ENCODE peak calls at places on chromosomes 13 and 19, in four cellular contexts. P is gastrocnemius medialis, D is psoas muscle, S is hepatic stellate cell. E is an unnamed sample.

GRCh38 chr13:40927929-40928328 is 91.2 kb downstream of the ELF1 start:
- DNase-seq in P (no peak), D (no peak), S (no peak), E (no peak)

GRCh38 chr19:51501594-51502263 is at the start of gene SIGLEC12:
- DNase-seq in P (peak), D (no peak), S (no peak), E (no peak)

GRCh38 chr13:25453966-25454365 is 82.2 kb downstream of the ATP8A2 start:
- DNase-seq in P (no peak), D (no peak), S (no peak), E (no peak)

GRCh38 chr19:35775298-35776101 is at the start of gene ARHGAP33:
- DNase-seq in P (peak), D (peak), S (peak), E (peak)

GRCh38 chr13:102039264-102039663 is 362.6 kb downstream of the FGF14 start:
- DNase-seq in P (no peak), D (no peak), S (no peak), E (no peak)

GRCh38 chr19:58569943-58570670 is 3.0 kb downstream of the MZF1 start:
- DNase-seq in P (peak), D (no peak), S (no peak), E (no peak)

GRCh38 chr13:68927387-68928026 is 1180.1 kb upstream of the ATXN8OS start:
- DNase-seq in P (no peak), D (no peak), S (no peak), E (peak)

GRCh38 chr13:44404261-44405139 is 30.9 kb downstream of the SERP2 start:
- DNase-seq in P (no peak), D (no peak), S (no peak), E (no peak)

GRCh38 chr19:39996811-39997594 is at the start of gene ZNF546:
- DNase-seq in P (peak), D (peak), S (peak), E (peak)

GRCh38 chr19:56840452-56841193 is at the start of the genes PEG3 and ZIM2:
- DNase-seq in P (no peak), D (peak), S (no peak), E (no peak)

GRCh38 chr13:112182831-112183543 is 116.0 kb downstream of the SOX1 start:
- DNase-seq in P (no peak), D (no peak), S (no peak), E (no peak)

GRCh38 chr13:59566544-59566943 is 597.2 kb downstream of the DIAPH3 start:
- DNase-seq in P (no peak), D (no peak), S (no peak), E (no peak)

GRCh38 chr19:16594131-16594586 is 21.9 kb upstream of the SLC35E1 start:
- DNase-seq in P (no peak), D (no peak), S (no peak), E (no peak)

GRCh38 chr13:99313473-99313872 is 6.3 kb upstream of the GPR183 start:
- DNase-seq in P (no peak), D (peak), S (no peak), E (peak)

GRCh38 chr13:36601186-36601585 is 72.6 kb upstream of the SERTM1 start:
- DNase-seq in P (no peak), D (no peak), S (no peak), E (no peak)

GRCh38 chr13:35767256-35767981 is 290.9 kb upstream of the MAB21L1 start:
- DNase-seq in P (no peak), D (no peak), S (no peak), E (no peak)

GRCh38 chr13:113425931-113426590 is 27.2 kb downstream of the ADPRHL1 start:
- DNase-seq in P (peak), D (no peak), S (no peak), E (no peak)

GRCh38 chr13:60881507-60881906 is 484.5 kb downstream of the TDRD3 start:
- DNase-seq in P (no peak), D (no peak), S (no peak), E (no peak)

GRCh38 chr19:21901861-21902260 is 65.9 kb upstream of the ZNF43 start:
- DNase-seq in P (no peak), D (no peak), S (no peak), E (no peak)

GRCh38 chr19:4115050-4115817 is 8.7 kb downstream of the MAP2K2 start:
- DNase-seq in P (no peak), D (no peak), S (no peak), E (no peak)

GRCh38 chr13:40762849-40763248 is 8.1 kb downstream of the MRPS31 start:
- DNase-seq in P (no peak), D (no peak), S (no peak), E (no peak)

GRCh38 chr19:40442328-40443130 is 1.6 kb downstream of the SERTAD3 start:
- DNase-seq in P (no peak), D (no peak), S (no peak), E (no peak)

GRCh38 chr19:35703343-35703742 is 1.0 kb upstream of the ZBTB32 start:
- DNase-seq in P (no peak), D (no peak), S (no peak), E (no peak)

GRCh38 chr13:50357586-50358118 is 342.4 kb downstream of the KCNRG start:
- DNase-seq in P (no peak), D (no peak), S (peak), E (peak)

GRCh38 chr13:47964863-47965262 is 36.2 kb downstream of the SUCLA2 start:
- DNase-seq in P (no peak), D (no peak), S (no peak), E (no peak)

GRCh38 chr19:16903347-16903746 is 14.5 kb downstream of the F2RL3 start:
- DNase-seq in P (no peak), D (peak), S (no peak), E (no peak)

GRCh38 chr19:52444506-52444905 is 8.8 kb upstream of the ZNF578 start:
- DNase-seq in P (no peak), D (no peak), S (no peak), E (no peak)

GRCh38 chr19:21269813-21270212 is 59.4 kb downstream of the ZNF708 start:
- DNase-seq in P (no peak), D (no peak), S (no peak), E (no peak)

GRCh38 chr19:30857388-30857787 is 485.2 kb downstream of the ZNF536 start:
- DNase-seq in P (no peak), D (no peak), S (no peak), E (no peak)

GRCh38 chr13:99419591-99420243 is 81.6 kb upstream of the TM9SF2 start:
- DNase-seq in P (no peak), D (peak), S (no peak), E (no peak)

GRCh38 chr19:31127132-31127967 is 221.9 kb downstream of the TSHZ3 start:
- DNase-seq in P (no peak), D (no peak), S (peak), E (peak)

GRCh38 chr19:7010722-7011593 is 10.3 kb downstream of the MBD3L2B start:
- DNase-seq in P (no peak), D (no peak), S (no peak), E (no peak)

GRCh38 chr13:99626461-99627082 is 125.3 kb downstream of the TM9SF2 start:
- DNase-seq in P (peak), D (no peak), S (no peak), E (peak)

GRCh38 chr19:14147797-14148605 is 11.6 kb upstream of the ASF1B start:
- DNase-seq in P (peak), D (peak), S (peak), E (peak)

GRCh38 chr19:40252395-40252794 is 25.9 kb upstream of the CCNP start:
- DNase-seq in P (no peak), D (no peak), S (no peak), E (no peak)

GRCh38 chr19:52904052-52904451 is 6.6 kb upstream of the ZNF320 start:
- DNase-seq in P (no peak), D (no peak), S (no peak), E (no peak)

GRCh38 chr13:102812616-102813287 is 13.8 kb downstream of the BIVM start:
- DNase-seq in P (no peak), D (no peak), S (no peak), E (peak)

GRCh38 chr19:31095100-31095804 is 254.0 kb downstream of the TSHZ3 start:
- DNase-seq in P (no peak), D (no peak), S (no peak), E (no peak)

GRCh38 chr19:33202546-33203507 is 8.7 kb downstream of the LRP3 start:
- DNase-seq in P (no peak), D (no peak), S (no peak), E (no peak)